ENCODE peak calls at places on chromosomes 2 and 18, in ten cellular contexts. H, W, K, L, E, J, D, X, V and I are unnamed samples.

GRCh38 chr2:203809084-203809521 is 58.5 kb upstream of the CTLA4 start:
- DNase-seq in H (peak; percentile 66), W (no peak), K (no peak), L (no peak), E (no peak), J (no peak), D (no peak), X (no peak), V (no peak), I (no peak)

GRCh38 chr2:209512951-209513350 is 89.1 kb downstream of the MAP2 start:
- DNase-seq in H (no peak), W (no peak), K (no peak), L (no peak), E (no peak), J (no peak), D (peak; percentile 6), X (no peak), V (no peak), I (no peak)

GRCh38 chr18:12313530-12314245 is 5.6 kb downstream of the TUBB6 start:
- DNase-seq in H (no peak), W (no peak), K (no peak), L (no peak), E (no peak), J (no peak), D (no peak), X (no peak), V (no peak), I (no peak)

GRCh38 chr18:43665239-43665788 is 388.0 kb upstream of the SYT4 start:
- DNase-seq in H (peak; percentile 94), W (no peak), K (no peak), L (no peak), E (no peak), J (no peak), D (no peak), X (no peak), V (no peak), I (no peak)

GRCh38 chr2:120525056-120526046 is 179.4 kb downstream of the INHBB start:
- DNase-seq in H (no peak), W (no peak), K (peak; percentile 67), L (no peak), E (peak; percentile 92), J (peak; percentile 96), D (peak; percentile 48), X (no peak), V (no peak), I (no peak)

GRCh38 chr2:3959372-3959771 is 256.0 kb downstream of the DCDC2C start:
- DNase-seq in H (peak; percentile 14), W (no peak), K (no peak), L (no peak), E (peak; percentile 31), J (no peak), D (peak; percentile 31), X (no peak), V (no peak), I (no peak)

GRCh38 chr2:231648579-231649174 is 56.0 kb downstream of the TEX44 start:
- DNase-seq in H (peak; percentile 50), W (peak; percentile 61), K (no peak), L (peak; percentile 70), E (peak; percentile 65), J (peak; percentile 78), D (peak; percentile 84), X (peak; percentile 92), V (peak; percentile 90), I (peak; percentile 89)

GRCh38 chr2:62856228-62857040 is 150.9 kb downstream of the EHBP1 start:
- DNase-seq in H (no peak), W (no peak), K (no peak), L (peak; percentile 32), E (no peak), J (no peak), D (no peak), X (no peak), V (no peak), I (no peak)

GRCh38 chr2:192197387-192197786 is 2.7 kb upstream of the TMEFF2 start:
- DNase-seq in H (no peak), W (no peak), K (no peak), L (no peak), E (no peak), J (no peak), D (no peak), X (no peak), V (no peak), I (no peak)

GRCh38 chr2:239304533-239305221 is 96.1 kb downstream of the HDAC4 start:
- DNase-seq in H (no peak), W (no peak), K (no peak), L (peak; percentile 17), E (no peak), J (peak; percentile 17), D (no peak), X (no peak), V (no peak), I (peak; percentile 11)

GRCh38 chr2:30197570-30197969 is 33.8 kb upstream of the LBH start:
- DNase-seq in H (no peak), W (no peak), K (no peak), L (no peak), E (no peak), J (no peak), D (no peak), X (no peak), V (no peak), I (no peak)

GRCh38 chr2:38214209-38214717 is 138.3 kb upstream of the CYP1B1 start:
- DNase-seq in H (no peak), W (no peak), K (no peak), L (no peak), E (no peak), J (no peak), D (no peak), X (no peak), V (no peak), I (no peak)

GRCh38 chr18:64244571-64244970 is 95.7 kb upstream of the LINC00305 start:
- DNase-seq in H (no peak), W (no peak), K (no peak), L (no peak), E (no peak), J (no peak), D (peak; percentile 9), X (no peak), V (peak; percentile 55), I (no peak)

GRCh38 chr18:55202232-55202917 is 243.1 kb upstream of the CCDC68 start:
- DNase-seq in H (no peak), W (no peak), K (no peak), L (no peak), E (no peak), J (no peak), D (no peak), X (no peak), V (no peak), I (no peak)

GRCh38 chr2:96136123-96136720 is 2.1 kb downstream of the ASTL start:
- DNase-seq in H (no peak), W (no peak), K (no peak), L (no peak), E (no peak), J (no peak), D (no peak), X (no peak), V (no peak), I (no peak)
- TF ChIP-seq POLR2A in H (no peak), W (no peak), K (no peak), L (no peak), E (no peak), J (no peak), D (no peak), X (no peak), V (no peak), I (no peak)

GRCh38 chr2:46535360-46535759 is 56.0 kb downstream of the TMEM247 start:
- DNase-seq in H (no peak), W (no peak), K (no peak), L (no peak), E (no peak), J (no peak), D (peak; percentile 89), X (no peak), V (peak; percentile 76), I (no peak)
- H3K4me3 ChIP-seq in H (no peak overlapping the region), W (no peak overlapping the region), K (no peak overlapping the region), L (no peak overlapping the region), E (no peak overlapping the region), J (no peak overlapping the region), D (peak overlapping the region; percentile 4), X (no peak overlapping the region), V (no peak overlapping the region), I (no peak overlapping the region)

DNA sequence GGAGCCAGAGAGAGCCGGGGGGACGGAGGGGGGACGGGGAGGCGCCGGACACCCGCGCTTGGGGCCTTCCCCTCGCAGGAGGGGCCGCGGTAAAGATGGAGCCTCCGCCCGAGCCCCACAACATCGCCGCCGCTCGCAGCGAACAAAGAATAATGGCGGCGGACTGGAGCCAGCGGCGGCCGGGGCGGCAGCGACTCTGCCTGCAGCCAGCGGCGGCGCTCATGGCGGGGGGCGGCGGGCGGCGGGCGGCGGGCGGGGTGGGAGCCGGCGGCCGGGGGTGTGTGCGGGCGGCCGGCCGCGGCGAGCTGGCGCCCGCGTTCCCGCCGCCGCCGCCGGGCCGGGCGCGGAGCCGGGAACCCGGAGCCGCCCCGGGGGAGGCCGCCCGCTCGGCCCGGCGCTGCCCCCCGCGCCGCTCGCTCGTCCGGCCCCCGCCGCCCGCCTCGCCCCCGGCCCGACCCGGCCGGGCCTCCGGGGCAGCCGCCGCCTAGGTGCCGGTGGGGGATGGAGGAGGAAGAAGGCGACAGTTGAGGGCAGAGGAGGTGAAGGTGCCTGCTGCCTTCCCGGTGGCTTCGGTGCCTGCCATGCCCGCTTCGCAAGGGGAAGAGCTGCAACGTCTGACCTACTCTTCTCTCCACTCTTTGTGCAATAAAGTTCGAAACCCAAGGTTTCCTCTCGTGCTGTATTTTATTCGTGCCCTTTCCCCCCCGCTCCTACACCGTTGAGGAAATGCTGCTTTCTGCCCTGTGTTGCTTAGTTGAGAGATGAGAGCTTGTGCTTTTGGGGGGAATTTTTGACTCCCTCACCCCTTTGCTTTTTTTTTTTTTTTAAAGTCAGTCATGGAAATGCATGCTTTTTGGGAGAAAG is 630 bp downstream of the CREB1 start:
- DNase-seq in H (no peak), W (peak; percentile 28), K (peak; percentile 59), L (peak; percentile 61), E (peak; percentile 30), J (peak; percentile 55), D (peak; percentile 79), X (no peak), V (peak; percentile 68), I (peak; percentile 58)
- TF ChIP-seq POLR2A in H (no peak), W (peak; percentile 39), K (peak; percentile 54), L (no peak), E (no peak), J (no peak), D (peak; percentile 12), X (peak; percentile 34), V (no peak), I (peak; percentile 3)

DNA sequence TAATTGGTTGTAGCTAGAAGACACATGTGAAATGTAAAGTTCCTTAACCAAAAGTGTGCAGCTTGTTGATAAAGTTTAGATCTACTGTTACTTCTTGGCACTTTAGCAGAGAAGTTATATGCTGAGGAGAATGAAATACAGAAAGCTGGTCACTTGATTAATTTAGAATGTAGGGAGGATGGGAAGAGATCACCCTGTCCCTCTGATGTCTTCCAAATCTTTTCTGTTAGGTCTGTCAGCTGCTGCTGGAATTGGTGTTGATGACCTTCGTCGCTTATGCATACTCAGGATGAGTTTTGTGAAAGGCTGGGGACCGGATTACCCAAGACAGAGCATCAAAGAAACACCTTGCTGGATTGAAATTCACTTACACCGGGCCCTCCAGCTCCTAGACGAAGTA is 48.0 kb downstream of the SMAD4 start:
- DNase-seq in H (no peak), W (no peak), K (no peak), L (no peak), E (no peak), J (no peak), D (no peak), X (no peak), V (no peak), I (no peak)
- H3K4me3 ChIP-seq in H (no peak overlapping the region), W (no peak overlapping the region), K (no peak overlapping the region), L (no peak overlapping the region), E (no peak overlapping the region), J (no peak overlapping the region), D (no peak overlapping the region), X (no peak overlapping the region), V (no peak overlapping the region), I (no peak overlapping the region)

GRCh38 chr2:98012561-98012979 is 16.8 kb upstream of the TMEM131 start:
- DNase-seq in H (no peak), W (no peak), K (no peak), L (no peak), E (no peak), J (no peak), D (peak; percentile 81), X (no peak), V (no peak), I (no peak)
- TF ChIP-seq POLR2A in H (no peak), W (no peak), K (no peak), L (no peak), E (no peak), J (no peak), D (no peak), X (no peak), V (no peak), I (no peak)